ENCODE peak calls at places on chromosomes 6 and 20, in four cellular contexts. X, F, K and T are unnamed samples.

GRCh38 chr6:17551383-17551958 is 48.6 kb upstream of the FAM8A1 start:
- DNase-seq in F (no peak), X (no peak), K (no peak), T (no peak)

GRCh38 chr20:34709836-34710567 is 5.9 kb downstream of the TP53INP2 start:
- DNase-seq in K (peak), F (no peak), X (no peak), T (no peak)

GRCh38 chr6:11711994-11712698 is 66.5 kb downstream of the ADTRP start:
- DNase-seq in F (no peak), K (no peak), X (no peak), T (no peak)

GRCh38 chr20:577167-577791 is 32.8 kb downstream of the TCF15 start:
- DNase-seq in X (peak), K (peak), F (peak), T (no peak)

GRCh38 chr6:129672345-129672691 is 37.7 kb downstream of the ARHGAP18 start:
- DNase-seq in F (no peak), K (no peak), X (no peak), T (no peak)

GRCh38 chr20:1944345-1945099 is 49.3 kb downstream of the SIRPA start:
- DNase-seq in X (no peak), K (no peak), F (no peak), T (no peak)

GRCh38 chr20:50172347-50173013 is 18.1 kb upstream of the CEBPB start:
- DNase-seq in F (peak), K (no peak), X (peak), T (peak)

GRCh38 chr20:48773837-48774418 is 53.9 kb downstream of the PREX1 start:
- DNase-seq in K (no peak), X (no peak), F (no peak), T (no peak)

GRCh38 chr6:19697744-19698290 is 139.4 kb upstream of the ID4 start:
- DNase-seq in K (no peak), F (no peak), X (no peak), T (no peak)

GRCh38 chr6:81894286-81894685 is 141.8 kb upstream of the TENT5A start:
- DNase-seq in K (no peak), X (no peak), F (no peak), T (no peak)

GRCh38 chr6:100116409-100117194 is 122.6 kb upstream of the MCHR2 start:
- DNase-seq in X (peak), K (peak), F (peak), T (peak)

GRCh38 chr6:45387236-45387635 is 9.5 kb upstream of the SUPT3H start:
- DNase-seq in F (no peak), X (no peak), K (no peak), T (no peak)

GRCh38 chr20:50594591-50595432 is 84.6 kb downstream of the PTPN1 start:
- DNase-seq in F (no peak), X (no peak), K (peak), T (no peak)

GRCh38 chr20:20366551-20366895 is 1.4 kb upstream of the INSM1 start:
- DNase-seq in F (no peak), K (no peak), X (no peak), T (no peak)

GRCh38 chr20:40675599-40676221 is 13.3 kb downstream of the MAFB start:
- DNase-seq in X (no peak), K (no peak), F (no peak), T (no peak)

GRCh38 chr6:136613477-136613876 is 63.3 kb upstream of the MAP7 start:
- DNase-seq in X (peak), F (no peak), K (no peak), T (no peak)

GRCh38 chr6:37938909-37939308 is 119.4 kb downstream of the ZFAND3 start:
- DNase-seq in F (no peak), K (no peak), X (no peak), T (no peak)

GRCh38 chr6:41222513-41222912 is 5.6 kb upstream of the TREML4 start:
- DNase-seq in K (no peak), X (no peak), F (no peak), T (no peak)

GRCh38 chr20:33387177-33387576 is 14.1 kb downstream of the CDK5RAP1 start:
- DNase-seq in X (peak), F (no peak), K (no peak), T (no peak)

GRCh38 chr6:131685266-131685780 is 15.9 kb downstream of the OR2A4 start:
- DNase-seq in X (no peak), F (no peak), K (no peak), T (no peak)

GRCh38 chr6:131681585-131681984 is 19.6 kb downstream of the OR2A4 start:
- DNase-seq in F (no peak), K (no peak), X (no peak), T (no peak)

GRCh38 chr6:131680868-131681267 is 20.3 kb downstream of the OR2A4 start:
- DNase-seq in F (no peak), X (no peak), K (no peak), T (no peak)

GRCh38 chr6:131682427-131682826 is 18.8 kb downstream of the OR2A4 start:
- DNase-seq in F (no peak), K (no peak), X (peak), T (no peak)

GRCh38 chr6:131683479-131683878 is 17.7 kb downstream of the OR2A4 start:
- DNase-seq in F (no peak), K (no peak), X (no peak), T (no peak)
- TF ChIP-seq HDAC2 in F (no peak), K (no peak), X (no peak), T (no peak)

DNA sequence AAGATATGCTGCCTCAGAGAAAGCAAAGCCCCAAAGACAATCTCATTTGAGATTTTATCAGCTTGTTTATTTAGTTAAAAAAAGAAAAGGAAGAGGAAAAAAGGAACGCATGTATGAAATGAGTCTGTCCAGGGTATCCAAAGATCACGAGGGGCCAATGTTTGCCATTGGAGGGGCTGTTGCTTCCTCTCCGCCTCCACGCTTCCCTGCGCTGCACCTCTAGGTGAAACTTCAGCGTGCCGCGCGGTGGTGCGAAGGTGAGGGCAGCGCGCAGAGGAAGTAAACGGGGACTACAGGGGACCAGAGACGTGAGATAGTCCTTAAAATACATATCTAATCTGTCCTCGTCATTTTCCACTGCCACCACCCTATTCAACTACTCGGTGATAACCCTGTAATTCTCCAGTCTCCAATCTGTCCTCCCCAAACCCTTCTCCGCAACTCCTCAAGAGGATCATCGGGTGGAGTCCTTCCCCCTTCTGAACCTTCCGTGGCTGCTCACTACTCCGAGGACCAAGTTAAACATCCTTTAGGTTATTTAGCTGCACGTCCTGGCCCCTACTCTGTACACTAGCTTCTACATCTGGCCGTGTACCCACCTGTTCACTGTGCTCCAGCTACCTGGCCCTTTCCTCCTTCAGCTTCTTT is 1.1 kb upstream of the DCBLD1 start:
- DNase-seq in K (peak), F (peak), X (no peak), T (peak)
- TF ChIP-seq PHF8 in K (no peak), F (peak), X (no peak), T (no peak)

DNA sequence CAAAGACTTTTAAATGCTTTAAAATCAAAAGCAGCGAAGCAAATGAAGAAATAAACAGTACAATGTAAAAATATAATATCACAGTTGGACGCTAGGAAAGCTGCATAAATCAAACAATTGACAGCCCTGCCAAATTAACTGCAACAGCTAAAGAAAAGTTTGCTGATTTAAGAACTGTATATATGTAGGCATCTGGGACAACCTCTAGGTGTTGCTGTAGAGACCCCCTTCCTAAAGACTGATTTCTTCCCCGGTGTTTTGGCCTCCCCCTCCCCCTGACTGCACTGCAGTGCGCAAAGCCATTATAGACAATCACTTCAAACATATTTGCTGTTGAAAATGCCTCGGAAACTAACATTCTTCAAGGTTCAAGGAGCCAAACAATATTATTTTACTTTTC is 1.1 kb downstream of the ELOVL4 start:
- DNase-seq in F (peak), K (no peak), X (peak), T (no peak)
- TF ChIP-seq HDAC2 in F (no peak), K (no peak), X (no peak), T (no peak)

DNA sequence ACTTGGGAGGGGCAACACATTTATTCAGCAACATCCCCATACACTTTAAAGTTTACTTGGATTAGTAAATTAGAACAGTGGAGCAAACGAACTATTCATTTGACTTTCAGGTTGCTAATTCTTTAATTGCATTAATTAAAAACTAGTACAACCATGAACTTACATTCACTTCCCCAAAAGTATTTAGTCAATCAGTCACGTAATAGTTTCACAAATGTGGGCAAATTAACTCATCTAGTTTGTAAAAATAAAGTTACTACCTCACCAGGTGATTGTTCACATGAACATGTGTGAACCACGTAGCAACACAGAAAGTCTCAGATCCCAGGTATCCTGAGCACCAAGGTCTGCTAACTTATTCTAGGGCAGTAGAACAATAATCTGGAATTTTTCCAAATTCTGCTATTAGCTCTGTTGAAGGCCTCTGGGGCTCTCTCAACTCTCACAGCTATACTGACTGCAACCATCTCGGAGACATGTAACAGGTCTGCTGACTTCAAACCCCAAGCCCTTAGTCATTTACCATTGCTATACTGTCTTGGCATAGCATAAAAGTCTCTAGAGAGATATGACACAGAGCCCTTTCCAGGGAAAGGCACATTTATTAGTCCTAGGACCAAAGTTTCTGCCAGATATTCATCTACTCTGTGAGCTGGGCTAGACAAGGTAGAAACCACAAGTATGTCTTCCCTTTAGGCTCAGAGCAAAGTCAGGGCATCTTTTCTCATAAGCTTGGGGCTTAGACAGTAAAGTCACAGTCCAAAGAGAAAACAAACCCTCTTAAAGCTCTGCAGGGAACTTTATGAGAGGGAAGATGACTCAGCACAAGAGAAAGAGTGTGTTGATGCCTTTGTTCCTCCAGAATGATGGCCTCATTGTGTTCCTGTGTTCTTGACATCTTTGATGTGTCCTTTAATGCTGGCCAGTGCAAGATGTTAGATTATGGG is 50.9 kb upstream of the CCDC28A start:
- DNase-seq in F (peak), X (peak), K (no peak), T (no peak)
- TF ChIP-seq PHF8 in F (no peak), X (no peak), K (no peak), T (no peak)

DNA sequence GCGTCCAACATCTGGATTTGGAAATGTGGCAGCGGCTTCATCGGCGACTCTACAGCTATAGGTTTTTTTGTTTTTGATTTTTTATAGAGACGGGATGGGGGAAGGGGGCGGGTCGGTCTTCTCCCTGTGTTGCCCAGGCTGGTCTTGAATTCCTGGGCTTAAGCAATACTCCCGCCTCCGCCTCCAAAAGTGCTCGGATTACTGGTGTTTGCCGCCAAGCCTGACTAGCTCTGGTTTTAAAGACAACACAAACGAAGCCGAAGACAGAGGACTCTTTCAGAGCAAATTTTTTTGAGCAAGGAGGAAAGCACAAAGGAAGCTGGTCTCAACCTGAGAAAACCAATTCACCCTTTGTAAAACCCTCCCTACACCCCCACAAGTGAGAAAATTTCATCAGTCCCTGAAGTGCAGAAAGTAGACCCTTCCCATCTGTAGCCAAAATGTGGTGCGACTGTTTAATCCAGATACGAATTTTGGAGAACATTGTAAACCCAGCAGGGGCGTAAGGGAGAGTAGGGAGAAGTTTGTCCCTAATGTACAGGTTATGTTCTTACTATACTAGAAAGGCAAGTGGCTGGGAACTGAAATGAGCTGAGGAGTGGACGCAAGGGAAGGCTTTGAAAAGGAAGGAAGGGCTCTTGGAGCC is 185.9 kb downstream of the TRIM27 start:
- DNase-seq in K (peak), X (no peak), F (no peak), T (no peak)
- TF ChIP-seq HDAC2 in K (no peak), X (no peak), F (no peak), T (no peak)

DNA sequence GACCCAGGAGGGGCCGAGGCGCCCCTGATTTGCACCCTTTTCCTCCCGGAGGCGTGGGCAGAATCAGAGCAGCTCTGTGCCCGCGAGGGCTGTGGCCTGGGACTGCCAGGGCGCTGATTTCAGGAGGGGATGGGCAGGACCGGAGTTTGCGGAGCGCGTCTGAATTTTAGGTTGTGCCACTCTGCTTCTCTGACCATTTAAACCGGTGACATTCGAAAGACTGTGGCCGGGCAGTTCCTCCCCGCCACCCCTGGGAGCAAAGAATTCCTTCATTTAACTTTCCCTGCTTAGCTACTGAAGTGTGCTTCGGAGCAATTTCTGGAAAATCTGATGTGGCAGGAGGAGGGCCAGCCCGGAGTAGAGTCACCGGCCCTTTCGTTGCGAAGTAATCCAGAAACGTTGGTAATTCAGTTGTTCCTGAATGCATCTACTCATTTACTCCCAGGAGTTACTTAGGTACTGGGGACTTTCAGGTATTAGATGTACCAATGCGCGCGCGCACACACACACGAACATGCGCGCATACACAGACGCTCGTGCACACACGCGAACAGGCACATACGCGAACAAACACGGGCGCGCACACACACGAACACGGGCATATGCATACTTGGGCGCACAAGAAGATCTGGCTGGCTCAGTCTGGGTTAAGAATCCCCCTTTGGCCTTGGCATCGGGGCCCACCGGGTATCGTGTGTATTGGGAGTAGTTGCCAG is 576 bp downstream of the CCDC170 start:
- DNase-seq in X (peak), K (no peak), F (peak), T (no peak)
- TF ChIP-seq PHF8 in X (no peak), K (no peak), F (no peak), T (no peak)

DNA sequence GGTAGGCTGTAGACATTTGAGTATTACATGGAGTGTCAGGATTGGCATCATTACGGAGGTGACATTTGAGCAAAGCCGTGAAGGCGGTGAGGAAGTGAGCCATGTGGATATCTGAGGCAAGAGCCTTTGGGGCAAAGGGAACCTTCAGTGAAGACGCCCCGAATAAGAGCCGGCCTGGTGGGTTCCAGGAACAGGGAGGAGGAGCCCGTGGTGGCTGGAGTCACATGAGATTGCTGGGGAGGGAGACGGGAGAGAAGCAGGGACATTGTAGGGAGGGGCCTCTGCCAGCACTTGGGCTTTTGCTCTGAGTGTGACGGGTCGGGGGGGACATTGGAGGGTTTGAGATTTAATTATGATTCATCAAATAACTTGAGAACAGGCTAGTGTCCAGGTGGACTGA is 78.3 kb downstream of the PHACTR3 start:
- DNase-seq in K (no peak), F (no peak), X (no peak), T (no peak)
- TF ChIP-seq HDAC2 in K (no peak), F (no peak), X (no peak), T (no peak)

GRCh38 chr6:195861-196360 is 96.4 kb upstream of the DUSP22 start:
- DNase-seq in F (no peak), X (no peak), K (no peak), T (no peak)

GRCh38 chr6:193180-193579 is 99.1 kb upstream of the DUSP22 start:
- DNase-seq in K (no peak), F (no peak), X (no peak), T (no peak)

GRCh38 chr6:192313-192664 is 100.0 kb upstream of the DUSP22 start:
- DNase-seq in K (no peak), F (no peak), X (no peak), T (no peak)

GRCh38 chr6:191487-192312 is 100.6 kb upstream of the DUSP22 start:
- DNase-seq in F (no peak), K (no peak), X (no peak), T (no peak)

GRCh38 chr6:193773-194310 is 98.4 kb upstream of the DUSP22 start:
- DNase-seq in K (no peak), X (no peak), F (no peak), T (no peak)
- TF ChIP-seq PHF8 in K (no peak), X (no peak), F (no peak), T (no peak)

DNA sequence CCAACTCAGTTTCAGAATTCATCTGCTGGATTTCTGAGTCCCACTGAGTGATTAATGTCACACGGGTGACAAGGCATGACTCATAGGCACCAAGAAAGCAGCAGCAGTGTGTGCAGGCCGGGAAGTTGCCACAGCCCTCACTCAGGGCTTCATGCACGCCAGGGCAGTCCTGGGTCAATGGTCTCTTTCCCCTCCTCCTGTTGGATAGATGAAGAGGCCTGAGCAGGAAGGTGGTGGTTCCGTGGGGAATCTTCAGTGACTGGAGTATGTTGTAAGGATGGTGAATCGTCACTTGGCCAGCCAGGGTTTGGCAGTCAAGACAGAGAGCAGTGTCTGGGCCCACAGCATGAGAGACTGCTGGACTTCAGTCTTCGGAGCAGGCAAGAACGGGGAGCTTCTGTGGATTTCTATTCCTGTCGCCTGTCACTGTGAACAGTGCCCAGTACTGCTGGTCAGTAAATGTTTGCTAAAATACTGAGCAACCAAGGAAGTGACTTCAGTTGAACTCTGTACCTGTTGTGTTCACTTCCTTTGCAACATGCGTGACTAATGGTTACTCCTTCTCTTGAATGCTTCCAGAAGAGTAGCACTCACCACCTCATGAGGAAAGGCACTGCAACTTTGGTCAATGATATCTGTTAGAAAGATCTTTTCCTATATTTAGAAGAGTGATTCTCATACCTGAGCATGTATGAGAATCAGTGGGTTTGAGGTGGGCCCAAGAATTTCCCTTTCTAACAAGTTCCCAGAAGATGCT is 62.0 kb upstream of the CD93 start:
- DNase-seq in X (peak), K (peak), F (peak), T (no peak)
- TF ChIP-seq HDAC2 in X (no peak), K (peak), F (peak), T (no peak)

GRCh38 chr6:44214307-44214706 is 2.4 kb upstream of the MYMX start:
- DNase-seq in X (no peak), K (no peak), F (no peak), T (no peak)
- TF ChIP-seq PHF8 in X (no peak), K (no peak), F (no peak), T (no peak)